ENCODE peak calls at places on chromosomes 12 and 14, in seven cellular contexts. X, Z, I, M, E, Y and P are unnamed samples.

GRCh38 chr12:121137512-121137911 is 4.8 kb downstream of the P2RX7 start:
- DNase-seq in X (no peak), Z (no peak), I (no peak), M (no peak), E (no peak), Y (no peak), P (no peak)

GRCh38 chr14:21384494-21384851 is 654 bp upstream of the SUPT16H start:
- DNase-seq in X (no peak), Z (no peak), I (no peak), M (no peak), E (no peak), Y (no peak), P (no peak)

GRCh38 chr12:795305-795704 is 42.9 kb downstream of the WNK1 start:
- DNase-seq in X (no peak), Z (no peak), I (no peak), M (no peak), E (no peak), Y (no peak), P (peak; percentile 27)

GRCh38 chr12:68617160-68617926 is 6.6 kb downstream of the RAP1B start:
- DNase-seq in X (no peak), Z (no peak), I (no peak), M (no peak), E (peak; percentile 67), Y (peak; percentile 74), P (no peak)

GRCh38 chr12:6774557-6775062 is 2.3 kb downstream of the LAG3 start:
- DNase-seq in X (no peak), Z (no peak), I (no peak), M (no peak), E (no peak), Y (no peak), P (peak; percentile 70)

GRCh38 chr12:108642899-108643654 is 9.4 kb upstream of the SELPLG start:
- DNase-seq in X (no peak), Z (no peak), I (no peak), M (no peak), E (no peak), Y (no peak), P (no peak)

GRCh38 chr14:56237398-56237797 is 119.2 kb downstream of the PELI2 start:
- DNase-seq in X (no peak), Z (no peak), I (no peak), M (no peak), E (no peak), Y (no peak), P (no peak)

GRCh38 chr14:92225731-92226130 is 97.2 kb upstream of the SLC24A4 start:
- DNase-seq in X (no peak), Z (no peak), I (no peak), M (no peak), E (no peak), Y (no peak), P (no peak)

GRCh38 chr14:48771717-48772116 is 814.5 kb downstream of the RPS29 start:
- DNase-seq in X (no peak), Z (peak; percentile 54), I (no peak), M (no peak), E (no peak), Y (peak; percentile 70), P (no peak)

GRCh38 chr14:102517412-102518062 is 8.0 kb upstream of the ANKRD9 start:
- DNase-seq in X (no peak), Z (no peak), I (no peak), M (no peak), E (no peak), Y (no peak), P (no peak)

GRCh38 chr12:80186727-80187217 is 87.4 kb downstream of the OTOGL start:
- DNase-seq in X (peak; percentile 50), Z (peak; percentile 83), I (peak; percentile 85), M (no peak), E (peak; percentile 82), Y (peak; percentile 97), P (peak; percentile 41)

GRCh38 chr14:66359500-66359899 is 126.7 kb upstream of the CCDC196 start:
- DNase-seq in X (peak; percentile 69), Z (peak; percentile 77), I (peak; percentile 64), M (no peak), E (peak; percentile 25), Y (peak; percentile 64), P (peak; percentile 46)

GRCh38 chr14:51073751-51074150 is 21.2 kb downstream of the TRIM9 start:
- DNase-seq in X (no peak), Z (no peak), I (no peak), M (no peak), E (no peak), Y (no peak), P (no peak)

GRCh38 chr12:110102255-110102654 is 21.9 kb upstream of the IFT81 start:
- DNase-seq in X (peak; percentile 79), Z (peak; percentile 70), I (peak; percentile 94), M (no peak), E (peak; percentile 72), Y (peak; percentile 64), P (no peak)

GRCh38 chr12:116366456-116366776 is 88.9 kb upstream of the MED13L start:
- DNase-seq in X (no peak), Z (no peak), I (no peak), M (no peak), E (no peak), Y (no peak), P (no peak)

GRCh38 chr12:89345830-89346740 is 6.2 kb downstream of the DUSP6 start:
- DNase-seq in X (peak; percentile 94), Z (peak; percentile 50), I (peak; percentile 61), M (peak; percentile 12), E (peak; percentile 82), Y (peak; percentile 64), P (peak; percentile 41)

GRCh38 chr12:51238037-51238509 is 553 bp upstream of the DAZAP2 start:
- DNase-seq in X (peak; percentile 72), Z (no peak), I (no peak), M (no peak), E (no peak), Y (no peak), P (no peak)

GRCh38 chr12:110649341-110649847 is 35.5 kb downstream of the TCTN1 start:
- DNase-seq in X (peak; percentile 56), Z (no peak), I (no peak), M (no peak), E (no peak), Y (no peak), P (no peak)

GRCh38 chr12:9335867-9336266 is 127.7 kb upstream of the PZP start:
- DNase-seq in X (no peak), Z (no peak), I (no peak), M (no peak), E (no peak), Y (no peak), P (no peak)

GRCh38 chr12:71627438-71628002 is 36.1 kb downstream of the ZFC3H1 start:
- DNase-seq in X (no peak), Z (no peak), I (no peak), M (no peak), E (peak; percentile 12), Y (no peak), P (no peak)

GRCh38 chr12:11731455-11731854 is 82.0 kb downstream of the ETV6 start:
- DNase-seq in X (no peak), Z (no peak), I (no peak), M (no peak), E (peak; percentile 50), Y (peak; percentile 73), P (peak; percentile 9)

GRCh38 chr12:121483950-121484349 is 84.0 kb downstream of the RNF34 start:
- DNase-seq in X (no peak), Z (no peak), I (no peak), M (no peak), E (no peak), Y (no peak), P (no peak)

GRCh38 chr14:66543996-66544395 is 36.0 kb downstream of the GPHN start:
- DNase-seq in X (no peak), Z (no peak), I (no peak), M (no peak), E (no peak), Y (no peak), P (no peak)

GRCh38 chr12:13205809-13206559 is 9.5 kb downstream of the EMP1 start:
- DNase-seq in X (no peak), Z (no peak), I (peak; percentile 83), M (no peak), E (peak; percentile 96), Y (peak; percentile 99), P (no peak)

GRCh38 chr14:82431031-82431430 is 897.4 kb upstream of the SEL1L start:
- DNase-seq in X (no peak), Z (no peak), I (no peak), M (no peak), E (no peak), Y (no peak), P (no peak)

GRCh38 chr14:30655658-30656057 is 33.5 kb downstream of the SCFD1 start:
- DNase-seq in X (no peak), Z (no peak), I (no peak), M (no peak), E (no peak), Y (no peak), P (no peak)

GRCh38 chr14:47392351-47392750 is 283.1 kb downstream of the MDGA2 start:
- DNase-seq in X (no peak), Z (no peak), I (no peak), M (no peak), E (no peak), Y (no peak), P (no peak)

GRCh38 chr12:65881965-65882413 is 57.7 kb downstream of the HMGA2 start:
- DNase-seq in X (no peak), Z (peak; percentile 31), I (no peak), M (no peak), E (no peak), Y (peak; percentile 38), P (no peak)
- H3K4me1 ChIP-seq in X (no peaks in the 10 kb centered on the region), Z (peaks cover 17% of the 10 kb centered on the region), I (peaks cover 100% of the 10 kb centered on the region), M (no peaks in the 10 kb centered on the region), E (peaks cover 46% of the 10 kb centered on the region), Y (peaks cover 29% of the 10 kb centered on the region), P (no peaks in the 10 kb centered on the region)

DNA sequence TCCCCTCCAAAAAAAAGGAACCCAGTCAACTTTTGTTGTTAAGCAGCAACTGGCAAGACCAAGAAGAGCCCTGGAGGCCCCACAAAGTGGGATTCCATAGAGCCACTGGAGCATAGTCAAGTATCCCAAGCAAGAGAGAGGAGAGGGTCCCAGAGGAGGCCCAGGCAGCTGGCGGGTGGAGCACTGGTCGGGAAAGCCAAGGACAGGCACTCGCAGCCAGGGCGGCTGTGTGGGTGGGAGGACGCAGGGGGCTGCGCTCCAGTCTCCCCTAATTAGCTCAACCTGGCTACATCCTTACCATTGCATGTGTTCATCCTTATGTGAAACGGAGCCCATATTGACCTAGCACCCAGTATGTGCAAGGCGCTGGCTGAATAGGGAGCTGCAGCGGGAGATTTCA is 18.3 kb upstream of the ZFP36L1 start:
- DNase-seq in X (no peak), Z (no peak), I (no peak), M (no peak), E (no peak), Y (no peak), P (no peak)
- H3K4me1 ChIP-seq in X (peaks cover 63% of the 10 kb centered on the region), Z (peaks cover 27% of the 10 kb centered on the region), I (peaks cover 51% of the 10 kb centered on the region), M (peaks cover 41% of the 10 kb centered on the region), E (peaks cover 32% of the 10 kb centered on the region), Y (peaks cover 38% of the 10 kb centered on the region), P (peaks cover 57% of the 10 kb centered on the region)

DNA sequence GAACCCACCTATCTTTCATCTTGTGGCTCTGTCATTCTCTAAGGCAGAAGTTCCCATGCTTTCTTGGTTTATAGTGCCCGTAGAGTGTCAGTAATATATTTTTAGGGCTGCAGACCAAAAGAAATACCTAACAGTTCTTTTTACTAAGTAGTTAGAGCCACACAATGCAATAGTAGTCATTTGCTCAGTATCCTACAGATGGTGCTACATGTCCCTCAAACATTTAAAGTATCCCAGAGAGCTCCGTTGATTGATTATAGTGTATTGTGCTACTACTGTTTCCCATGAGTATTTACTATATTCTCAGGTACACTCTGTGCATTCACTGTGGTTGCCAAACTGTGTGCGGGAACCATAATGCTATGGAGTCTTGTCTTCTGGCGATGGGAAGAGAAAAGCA is 4.7 kb upstream of the PLBD1 start:
- DNase-seq in X (peak; percentile 64), Z (no peak), I (no peak), M (no peak), E (no peak), Y (no peak), P (no peak)
- H3K4me1 ChIP-seq in X (peaks cover 41% of the 10 kb centered on the region), Z (no peaks in the 10 kb centered on the region), I (no peaks in the 10 kb centered on the region), M (peaks cover 1% of the 10 kb centered on the region), E (no peaks in the 10 kb centered on the region), Y (no peaks in the 10 kb centered on the region), P (peaks cover 6% of the 10 kb centered on the region)

GRCh38 chr12:2283910-2284309 is 231.1 kb downstream of the CACNA1C start:
- DNase-seq in X (peak; percentile 47), Z (peak; percentile 54), I (no peak), M (no peak), E (no peak), Y (peak; percentile 53), P (no peak)
- H3K4me1 ChIP-seq in X (peaks cover 27% of the 10 kb centered on the region), Z (peaks cover 67% of the 10 kb centered on the region), I (no peaks in the 10 kb centered on the region), M (no peaks in the 10 kb centered on the region), E (peaks cover 9% of the 10 kb centered on the region), Y (peaks cover 44% of the 10 kb centered on the region), P (no peaks in the 10 kb centered on the region)